ENCODE peak calls at places on chromosomes 13 and 19, in seven cellular contexts. N is sigmoid colon, F is heart right ventricle, U is Peyer's patch, A is HCT116, J is MM.1S, O is SK-N-SH. T is an unnamed sample.

GRCh38 chr13:32150239-32150638 is 118.7 kb downstream of the FRY start:
- DNase-seq in N (peak; percentile 70), F (no peak), U (no peak), A (no peak), J (no peak), O (no peak), T (no peak)

GRCh38 chr13:61086052-61086451 is 329.6 kb downstream of the PCDH20 start:
- DNase-seq in N (no peak), F (no peak), U (no peak), A (no peak), J (no peak), O (no peak), T (no peak)

GRCh38 chr19:22634450-22634827 is 315 bp downstream of the ZNF492 start:
- DNase-seq in N (no peak), F (peak; percentile 18), U (no peak), A (no peak), J (no peak), O (peak; percentile 50), T (peak; percentile 3)

GRCh38 chr19:46022431-46023310 is at the start of gene PGLYRP1:
- DNase-seq in N (peak; percentile 65), F (no peak), U (no peak), A (no peak), J (no peak), O (no peak), T (no peak)

GRCh38 chr13:98998831-98999634 is 21.2 kb upstream of the DOCK9 start:
- DNase-seq in N (no peak), F (no peak), U (no peak), A (no peak), J (no peak), O (no peak), T (peak; percentile 60)

GRCh38 chr13:24348797-24349515 is 39.6 kb downstream of the C1QTNF9 start:
- DNase-seq in N (no peak), F (no peak), U (no peak), A (peak; percentile 63), J (no peak), O (no peak), T (peak; percentile 51)

GRCh38 chr13:93224545-93224944 is 2.1 kb upstream of the GPC6 start:
- DNase-seq in N (no peak), F (no peak), U (no peak), A (no peak), J (no peak), O (no peak), T (no peak)

GRCh38 chr19:15154002-15154612 is 46.7 kb downstream of the NOTCH3 start:
- DNase-seq in N (peak; percentile 17), F (no peak), U (no peak), A (peak; percentile 37), J (peak; percentile 41), O (peak; percentile 54), T (no peak)

GRCh38 chr19:45472557-45473365 is 5.0 kb downstream of the FOSB start:
- DNase-seq in N (no peak), F (no peak), U (no peak), A (no peak), J (no peak), O (no peak), T (no peak)

GRCh38 chr19:24140099-24140498 is 53.1 kb downstream of the ZNF254 start:
- DNase-seq in N (no peak), F (no peak), U (no peak), A (no peak), J (no peak), O (no peak), T (peak; percentile 68)

GRCh38 chr13:29817604-29818378 is 32.6 kb downstream of the UBL3 start:
- DNase-seq in N (no peak), F (no peak), U (no peak), A (no peak), J (peak; percentile 15), O (peak; percentile 16), T (no peak)

GRCh38 chr19:11554160-11554559 is 4.9 kb downstream of the ELOF1 start:
- DNase-seq in N (no peak), F (no peak), U (peak; percentile 80), A (no peak), J (no peak), O (no peak), T (no peak)

GRCh38 chr19:41934849-41935374 is 6.7 kb upstream of the ERFL start:
- DNase-seq in N (peak; percentile 75), F (peak; percentile 63), U (peak; percentile 85), A (peak; percentile 43), J (peak; percentile 55), O (peak; percentile 93), T (no peak)

GRCh38 chr19:55586976-55587668 is 6.5 kb upstream of the ZNF579 start:
- DNase-seq in N (peak; percentile 96), F (peak; percentile 97), U (peak; percentile 93), A (peak; percentile 85), J (peak; percentile 90), O (peak; percentile 97), T (peak; percentile 98)

GRCh38 chr19:33150852-33151518 is 19.1 kb downstream of the WDR88 start:
- DNase-seq in N (no peak), F (no peak), U (no peak), A (no peak), J (no peak), O (no peak), T (no peak)

GRCh38 chr19:33146209-33146608 is 14.3 kb downstream of the WDR88 start:
- DNase-seq in N (no peak), F (no peak), U (no peak), A (no peak), J (no peak), O (no peak), T (no peak)

GRCh38 chr19:33143897-33144405 is 12.0 kb downstream of the WDR88 start:
- DNase-seq in N (peak; percentile 84), F (peak; percentile 53), U (peak; percentile 38), A (peak; percentile 38), J (peak; percentile 51), O (peak; percentile 88), T (no peak)

GRCh38 chr19:33152178-33152577 is 20.3 kb downstream of the WDR88 start:
- DNase-seq in N (no peak), F (no peak), U (no peak), A (no peak), J (no peak), O (no peak), T (no peak)

GRCh38 chr19:33147538-33147937 is 15.6 kb downstream of the WDR88 start:
- DNase-seq in N (no peak), F (no peak), U (no peak), A (no peak), J (no peak), O (no peak), T (no peak)
- H3K4me1 ChIP-seq in N (no peaks in the 10 kb centered on the region), F (peaks cover 7% of the 10 kb centered on the region), U (no peaks in the 10 kb centered on the region), A (no peaks in the 10 kb centered on the region), J (no peaks in the 10 kb centered on the region), O (no peaks in the 10 kb centered on the region), T (no peaks in the 10 kb centered on the region)

GRCh38 chr19:39996811-39997594 is at the start of gene ZNF546:
- DNase-seq in N (peak; percentile 95), F (peak; percentile 91), U (peak; percentile 93), A (peak; percentile 74), J (peak; percentile 92), O (peak; percentile 91), T (peak; percentile 86)

GRCh38 chr19:39998511-39998910 is 1.7 kb downstream of the ZNF546 start:
- DNase-seq in N (no peak), F (no peak), U (no peak), A (no peak), J (no peak), O (no peak), T (peak; percentile 38)

GRCh38 chr19:39997595-39998216 is 846 bp downstream of the ZNF546 start:
- DNase-seq in N (no peak), F (no peak), U (no peak), A (no peak), J (peak; percentile 26), O (peak; percentile 37), T (no peak)

GRCh38 chr19:39995794-39996193 is 1.1 kb upstream of the ZNF546 start:
- DNase-seq in N (no peak), F (no peak), U (no peak), A (no peak), J (no peak), O (no peak), T (no peak)

DNA sequence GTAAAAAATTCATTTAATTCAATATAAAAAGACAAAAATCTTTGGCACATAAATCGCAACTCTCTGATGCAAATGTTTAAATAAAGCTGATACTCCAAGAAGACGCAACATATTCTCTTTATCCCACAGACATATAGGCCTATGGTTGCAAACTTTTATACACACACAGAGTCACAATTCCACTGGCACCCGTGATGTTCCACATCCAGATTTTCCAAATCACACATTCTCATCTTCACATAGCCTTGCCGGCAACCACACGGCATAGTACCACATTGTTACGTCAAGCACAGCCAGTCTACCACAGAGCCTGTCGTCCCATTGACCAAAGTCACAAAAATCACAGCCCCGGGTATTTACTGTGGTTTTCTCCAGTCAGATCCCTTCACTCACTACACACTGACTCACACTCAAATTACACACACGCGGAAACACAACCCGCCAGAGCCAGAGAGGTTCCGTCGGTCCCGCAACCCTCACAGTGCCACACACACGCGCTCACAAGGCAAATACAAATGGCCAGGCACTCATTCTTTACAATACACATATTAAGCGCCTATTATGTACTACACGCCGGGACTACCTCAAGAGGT is 546 bp upstream of the ZNF546 start:
- DNase-seq in N (no peak), F (no peak), U (peak; percentile 20), A (peak; percentile 29), J (peak; percentile 29), O (peak; percentile 62), T (peak; percentile 50)
- H3K27ac ChIP-seq in N (peak overlapping the region; percentile 87), F (peak overlapping the region; percentile 87), U (peak overlapping the region; percentile 87), A (peak overlapping the region; percentile 51), J (peak overlapping the region; percentile 38), O (peak overlapping the region; percentile 71), T (peak overlapping the region; percentile 38)

DNA sequence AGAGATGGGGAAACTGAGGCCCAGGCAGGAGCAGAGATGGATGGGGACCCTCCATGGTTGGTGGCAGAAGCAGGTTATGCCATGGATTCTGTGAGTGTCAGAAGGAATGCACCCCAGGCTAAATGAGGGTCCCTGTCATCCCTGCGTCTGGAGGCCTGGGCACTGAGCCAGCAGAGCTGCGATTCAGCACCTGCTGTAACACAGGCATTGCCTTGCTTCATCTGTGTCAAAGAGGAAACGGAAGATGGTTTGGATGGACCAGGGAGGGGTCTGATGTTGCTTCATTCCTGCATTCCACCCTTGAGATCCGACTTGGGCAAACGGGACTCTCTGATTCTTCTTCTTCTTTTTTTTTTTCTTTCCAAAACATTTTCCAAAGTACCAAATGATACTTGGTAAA is 1.2 kb downstream of the C5AR1 start:
- DNase-seq in N (no peak), F (peak; percentile 42), U (no peak), A (no peak), J (no peak), O (peak; percentile 62), T (peak; percentile 9)
- TF ChIP-seq CTCF in N (no peak), F (no peak), U (no peak), A (no peak), J (no peak), O (no peak), T (no peak)

GRCh38 chr19:3374369-3375112 is 8.2 kb downstream of the NFIC start:
- DNase-seq in N (peak; percentile 87), F (peak; percentile 73), U (no peak), A (no peak), J (no peak), O (peak; percentile 64), T (no peak)
- H3K4me1 ChIP-seq in N (no peaks in the 10 kb centered on the region), F (peaks cover 48% of the 10 kb centered on the region), U (no peaks in the 10 kb centered on the region), A (peaks cover 5% of the 10 kb centered on the region), J (no peaks in the 10 kb centered on the region), O (peaks cover 3% of the 10 kb centered on the region), T (no peaks in the 10 kb centered on the region)